ENCODE peak calls at places on chromosomes 11 and 22, in six cellular contexts. J, W, P, F, G and B are unnamed samples.

GRCh38 chr11:65219930-65220213 is 38.1 kb downstream of the CAPN1 start:
- DNase-seq in J (peak; percentile 83), W (no peak), P (no peak), G (no peak), F (no peak), B (no peak)

GRCh38 chr22:44341431-44342346 is 28.9 kb upstream of the SHISAL1 start:
- DNase-seq in G (no peak), J (peak; percentile 42), W (no peak), P (peak; percentile 69), F (no peak), B (no peak)

GRCh38 chr11:1863352-1864215 is 10.7 kb downstream of the LSP1 start:
- DNase-seq in F (no peak), W (no peak), J (peak; percentile 89), P (peak; percentile 86), G (peak; percentile 51), B (no peak)

GRCh38 chr11:72813740-72814138 is 472 bp upstream of the ATG16L2 start:
- DNase-seq in W (no peak), G (peak; percentile 75), F (peak; percentile 86), J (peak; percentile 92), P (peak; percentile 66), B (peak; percentile 91)

GRCh38 chr11:23359297-23359696 is 499.0 kb upstream of the CCDC179 start:
- DNase-seq in G (no peak), F (peak; percentile 57), J (peak; percentile 72), P (peak; percentile 97), W (no peak), B (no peak)

GRCh38 chr11:2525166-2525861 is 80.5 kb downstream of the KCNQ1 start:
- DNase-seq in F (no peak), W (no peak), G (peak; percentile 19), P (no peak), J (no peak), B (no peak)

GRCh38 chr22:44550666-44551491 is 52.8 kb upstream of the RTL6 start:
- DNase-seq in J (peak; percentile 97), P (peak; percentile 98), G (no peak), W (peak; percentile 9), F (no peak), B (no peak)

GRCh38 chr11:4035985-4036384 is 58.6 kb upstream of the RRM1 start:
- DNase-seq in P (no peak), F (no peak), G (no peak), J (no peak), W (no peak), B (no peak)

GRCh38 chr22:24516301-24516737 is 21.2 kb downstream of the UPB1 start:
- DNase-seq in P (peak; percentile 93), G (peak; percentile 55), J (peak; percentile 92), F (no peak), W (no peak), B (no peak)

GRCh38 chr11:8584511-8584910 is 9.5 kb downstream of the STK33 start:
- DNase-seq in G (no peak), P (no peak), J (no peak), W (no peak), F (no peak), B (no peak)

GRCh38 chr11:63760487-63761079 is 8.0 kb downstream of the ZFTA start:
- DNase-seq in J (no peak), G (no peak), P (no peak), W (no peak), F (no peak), B (no peak)

GRCh38 chr11:24082860-24083259 is 414.0 kb upstream of the LUZP2 start:
- DNase-seq in W (no peak), F (no peak), J (no peak), G (no peak), P (no peak), B (no peak)

GRCh38 chr22:39469681-39470461 is 13.1 kb downstream of the MGAT3 start:
- DNase-seq in P (no peak), G (no peak), J (no peak), F (no peak), W (no peak), B (peak; percentile 78)

GRCh38 chr11:55793321-55793720 is 2.0 kb upstream of the OR5D14 start:
- DNase-seq in J (no peak), G (no peak), P (no peak), F (no peak), W (no peak), B (no peak)

GRCh38 chr22:27719535-27720227 is 81.9 kb downstream of the MN1 start:
- DNase-seq in F (no peak), W (no peak), P (peak; percentile 16), G (peak; percentile 72), J (peak; percentile 39), B (peak; percentile 46)

GRCh38 chr11:68116126-68116525 is 5.1 kb downstream of the CHKA start:
- DNase-seq in F (no peak), W (no peak), G (no peak), P (no peak), J (no peak), B (no peak)

GRCh38 chr11:64357904-64358535 is 942 bp upstream of the RPS6KA4 start:
- DNase-seq in W (no peak), J (peak; percentile 37), P (no peak), F (no peak), G (no peak), B (peak; percentile 65)

GRCh38 chr11:62983536-62984199 is 1.1 kb downstream of the SLC22A6 start:
- DNase-seq in W (no peak), P (no peak), J (no peak), F (no peak), G (no peak), B (no peak)

GRCh38 chr22:25069758-25070461 is 117.4 kb downstream of the KIAA1671 start:
- DNase-seq in J (no peak), G (no peak), P (no peak), W (no peak), F (no peak), B (no peak)

GRCh38 chr11:20621679-20622078 is 22.3 kb downstream of the SLC6A5 start:
- DNase-seq in P (no peak), W (no peak), G (peak; percentile 64), J (no peak), F (no peak), B (no peak)

GRCh38 chr11:114260483-114260882 is 35.7 kb upstream of the NNMT start:
- DNase-seq in F (no peak), P (no peak), G (no peak), W (no peak), J (no peak), B (no peak)
- H3K9ac ChIP-seq in F (no peak overlapping the region), P (no peak overlapping the region), G (no peak overlapping the region), W (no peak overlapping the region), J (no peak overlapping the region), B (no peak overlapping the region)

GRCh38 chr11:12667646-12668045 is 6.6 kb upstream of the TEAD1 start:
- DNase-seq in W (no peak), G (no peak), P (no peak), F (no peak), J (no peak), B (no peak)
- H3K9ac ChIP-seq in W (no peak overlapping the region), G (no peak overlapping the region), P (no peak overlapping the region), F (no peak overlapping the region), J (no peak overlapping the region), B (no peak overlapping the region)

GRCh38 chr11:122229078-122229477 is 113.1 kb upstream of the BLID start:
- DNase-seq in G (no peak), J (peak; percentile 77), W (no peak), F (no peak), P (peak; percentile 61), B (no peak)
- H3K9ac ChIP-seq in G (no peak overlapping the region), J (no peak overlapping the region), W (no peak overlapping the region), F (no peak overlapping the region), P (no peak overlapping the region), B (no peak overlapping the region)

GRCh38 chr11:46914910-46915309 is 3.4 kb downstream of the LRP4 start:
- DNase-seq in J (no peak), P (no peak), G (no peak), W (no peak), F (no peak), B (no peak)
- H3K9ac ChIP-seq in J (peak overlapping the region; percentile 42), P (no peak overlapping the region), G (no peak overlapping the region), W (no peak overlapping the region), F (no peak overlapping the region), B (no peak overlapping the region)

GRCh38 chr11:17550455-17551346 is 3.6 kb downstream of the OTOG start:
- DNase-seq in P (no peak), J (peak; percentile 40), G (no peak), F (no peak), W (no peak), B (no peak)
- H3K9ac ChIP-seq in P (no peak overlapping the region), J (no peak overlapping the region), G (no peak overlapping the region), F (no peak overlapping the region), W (no peak overlapping the region), B (no peak overlapping the region)

GRCh38 chr11:122863704-122864326 is 18.7 kb upstream of the JHY start:
- DNase-seq in W (no peak), F (peak; percentile 49), J (peak; percentile 75), G (no peak), P (peak; percentile 50), B (peak; percentile 68)

GRCh38 chr11:122864386-122864785 is 18.2 kb upstream of the JHY start:
- DNase-seq in F (no peak), W (no peak), G (no peak), J (no peak), P (no peak), B (no peak)

GRCh38 chr11:122861631-122862030 is 20.9 kb upstream of the JHY start:
- DNase-seq in F (no peak), G (no peak), J (no peak), P (no peak), W (no peak), B (no peak)

GRCh38 chr11:122862091-122862490 is 20.5 kb upstream of the JHY start:
- DNase-seq in F (no peak), P (no peak), G (no peak), W (no peak), J (no peak), B (no peak)
- H3K9ac ChIP-seq in F (no peak overlapping the region), P (no peak overlapping the region), G (no peak overlapping the region), W (no peak overlapping the region), J (no peak overlapping the region), B (no peak overlapping the region)

DNA sequence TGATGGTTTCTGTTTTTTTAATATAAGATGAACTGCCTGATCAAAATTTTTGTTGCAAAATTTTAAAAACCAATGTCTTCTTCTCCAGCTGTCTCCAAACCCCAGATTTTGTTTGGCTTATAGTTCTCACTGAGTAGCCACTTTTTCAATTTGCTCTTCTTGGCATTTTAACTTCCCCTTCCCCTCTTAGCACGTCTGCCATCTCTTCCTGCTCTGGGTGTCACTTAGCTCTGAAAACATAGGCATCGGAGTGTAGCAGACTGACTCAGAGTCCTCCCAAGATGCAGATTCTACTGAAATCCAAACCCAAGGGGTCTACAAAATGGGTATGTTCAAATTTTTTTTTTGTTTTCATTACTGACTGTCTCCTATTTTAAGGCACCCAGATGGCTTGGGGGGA is 270.3 kb upstream of the KIRREL3 start:
- DNase-seq in W (no peak), J (no peak), G (no peak), F (no peak), P (no peak), B (no peak)
- H3K9ac ChIP-seq in W (no peak overlapping the region), J (no peak overlapping the region), G (no peak overlapping the region), F (no peak overlapping the region), P (no peak overlapping the region), B (no peak overlapping the region)